ENCODE peak calls at places on chromosomes 12 and 14, in five cellular contexts. Y is stimulated activated CD4-positive, alpha-beta T cell treated with anti-CD3 and anti-CD28 coated beads, Interleukin-1b, Interleukin-23, amount 100 ng/mL, for 24 hours; I is NCI-H460; B is NCI-H774; Q is left lobe of liver. M is an unnamed sample.

GRCh38 chr14:54209501-54210231 is 187.1 kb upstream of the CDKN3 start:
- DNase-seq in Q (no peak), I (no peak), B (no peak), Y (no peak), M (no peak)

GRCh38 chr14:104301731-104302460 is 163.5 kb downstream of the KIF26A start:
- DNase-seq in I (no peak), Y (no peak), Q (no peak), B (no peak), M (no peak)

GRCh38 chr12:130609966-130610365 is 106.1 kb downstream of the RIMBP2 start:
- DNase-seq in B (no peak), I (no peak), Y (no peak), Q (no peak), M (no peak)

GRCh38 chr12:100672075-100672592 is 98.7 kb downstream of the GAS2L3 start:
- DNase-seq in B (no peak), Q (no peak), I (peak), Y (peak), M (no peak)

GRCh38 chr14:34223302-34224150 is 238.5 kb downstream of the SPTSSA start:
- DNase-seq in Y (no peak), B (no peak), I (no peak), Q (no peak), M (no peak)

GRCh38 chr12:76310110-76310509 is 38.1 kb downstream of the BBS10 start:
- DNase-seq in Q (no peak), Y (no peak), I (no peak), B (no peak), M (no peak)

GRCh38 chr14:81275995-81276698 is 55.4 kb upstream of the GTF2A1 start:
- DNase-seq in Q (no peak), I (no peak), B (no peak), Y (no peak), M (no peak)

GRCh38 chr14:20539906-20540305 is 20.9 kb downstream of the RNASE9 start:
- DNase-seq in B (no peak), Y (no peak), I (no peak), Q (no peak), M (no peak)

GRCh38 chr12:66514581-66514980 is 164.3 kb downstream of the GRIP1 start:
- DNase-seq in B (no peak), I (no peak), Y (no peak), Q (no peak), M (no peak)

GRCh38 chr14:65230287-65230728 is 128.0 kb upstream of the MAX start:
- DNase-seq in Q (no peak), I (no peak), Y (no peak), B (no peak), M (no peak)

GRCh38 chr12:108955225-108955835 is 65.5 kb downstream of the SVOP start:
- DNase-seq in Q (no peak), Y (no peak), B (no peak), I (no peak), M (no peak)

GRCh38 chr12:95204141-95204866 is 13.0 kb downstream of the FGD6 start:
- DNase-seq in Q (no peak), I (peak), Y (no peak), B (no peak), M (no peak)

GRCh38 chr12:132710422-132711168 is at the start of gene PGAM5:
- DNase-seq in B (peak), Q (peak), I (peak), Y (peak), M (peak)

GRCh38 chr12:56684745-56685369 is 3.2 kb downstream of the PTGES3 start:
- DNase-seq in I (no peak), Y (no peak), B (no peak), Q (peak), M (no peak)

GRCh38 chr12:124901003-124901402 is 13.4 kb downstream of the UBC start:
- DNase-seq in I (no peak), B (no peak), Y (no peak), Q (no peak), M (no peak)

GRCh38 chr14:101945171-101945570 is 19.2 kb upstream of the DYNC1H1 start:
- DNase-seq in Y (no peak), I (no peak), Q (no peak), B (no peak), M (no peak)

GRCh38 chr14:59187802-59188460 is 536 bp upstream of the DAAM1 start:
- DNase-seq in B (no peak), I (no peak), Q (peak), Y (peak), M (peak)

GRCh38 chr12:32987526-32987925 is 90.9 kb upstream of the PKP2 start:
- DNase-seq in B (peak), Y (no peak), I (no peak), Q (no peak), M (no peak)

GRCh38 chr12:108696111-108696995 is 35.0 kb downstream of the CORO1C start:
- DNase-seq in I (no peak), B (no peak), Y (no peak), Q (no peak), M (no peak)

GRCh38 chr14:61489932-61490331 is 168.6 kb downstream of the PRKCH start:
- DNase-seq in I (peak), B (no peak), Q (peak), Y (no peak), M (peak)

GRCh38 chr12:31517994-31518393 is 72.9 kb downstream of the DENND5B start:
- DNase-seq in I (no peak), Q (no peak), Y (no peak), B (no peak), M (no peak)

GRCh38 chr14:76386922-76387782 is 11.2 kb downstream of the ESRRB start:
- DNase-seq in Q (peak), Y (peak), I (peak), B (peak), M (peak)

GRCh38 chr12:26373606-26374495 is 178.5 kb downstream of the SSPN start:
- DNase-seq in I (no peak), Y (no peak), Q (no peak), B (no peak), M (no peak)

GRCh38 chr12:15538881-15539280 is 216.6 kb downstream of the PTPRO start:
- DNase-seq in Q (no peak), I (no peak), Y (no peak), B (no peak), M (no peak)

GRCh38 chr12:76402259-76402658 is 54.0 kb upstream of the BBS10 start:
- DNase-seq in B (no peak), I (no peak), Y (no peak), Q (no peak), M (no peak)

GRCh38 chr12:22333186-22333745 is 1.2 kb downstream of the ST8SIA1 start:
- DNase-seq in Q (no peak), Y (no peak), B (no peak), I (no peak), M (no peak)

GRCh38 chr14:50937325-50937724 is 7.0 kb downstream of the PYGL start:
- DNase-seq in B (no peak), I (no peak), Q (no peak), Y (no peak), M (no peak)

GRCh38 chr14:68694516-68695235 is 98.2 kb downstream of the ZFP36L1 start:
- DNase-seq in I (no peak), Q (no peak), B (no peak), Y (no peak), M (no peak)

GRCh38 chr14:56172571-56172971 is 54.4 kb downstream of the PELI2 start:
- DNase-seq in I (no peak), B (no peak), Q (no peak), Y (no peak), M (no peak)

GRCh38 chr12:122064780-122065588 is 13.6 kb upstream of the MLXIP start:
- DNase-seq in B (no peak), Y (no peak), I (peak), Q (no peak), M (no peak)

GRCh38 chr14:105947599-105947998 is 421.2 kb downstream of the TMEM121 start:
- DNase-seq in Q (no peak), Y (no peak), I (no peak), B (no peak), M (no peak)

GRCh38 chr12:75366629-75367028 is 24.3 kb upstream of the GLIPR1L2 start:
- DNase-seq in B (no peak), I (no peak), Q (no peak), Y (no peak), M (no peak)

GRCh38 chr14:28773917-28774691 is 7.5 kb downstream of the FOXG1 start:
- DNase-seq in Y (no peak), Q (no peak), I (peak), B (no peak), M (no peak)

GRCh38 chr12:32270818-32271710 is 128.3 kb upstream of the FGD4 start:
- DNase-seq in I (no peak), Y (no peak), B (no peak), Q (no peak), M (no peak)

GRCh38 chr12:103986823-103987222 is 21.2 kb downstream of the TDG start:
- DNase-seq in I (no peak), Q (no peak), B (no peak), Y (no peak), M (no peak)

GRCh38 chr12:103244596-103244995 is 251.2 kb downstream of the C12orf42 start:
- DNase-seq in I (no peak), B (no peak), Q (no peak), Y (no peak), M (no peak)

M was measured in pancreas.